ENCODE peak calls at places on chromosome 6, in four cellular contexts. One of them, this sample, is unnamed.

GRCh38 chr6:37492236-37493046 is 7.3 kb downstream of the CCDC167 start:
- DNase-seq in HepG2: no peak
- DNase-seq in GM12878: no peak
- DNase-seq in K562: no peak
- DNase-seq in this sample: no peak

GRCh38 chr6:84150680-84151079 is 76.8 kb downstream of the CEP162 start:
- DNase-seq in K562: no peak
- DNase-seq in HepG2: no peak
- DNase-seq in GM12878: no peak
- DNase-seq in this sample: no peak

GRCh38 chr6:114364295-114364694 is 21.5 kb upstream of the HS3ST5 start:
- DNase-seq in GM12878: no peak
- DNase-seq in K562: no peak
- DNase-seq in HepG2: peak
- DNase-seq in this sample: peak

GRCh38 chr6:132751306-132751705 is 6.4 kb downstream of the VNN2 start:
- DNase-seq in HepG2: no peak
- DNase-seq in GM12878: peak
- DNase-seq in K562: no peak
- DNase-seq in this sample: no peak

GRCh38 chr6:133983099-133983939 is 30.3 kb downstream of the TBPL1 start:
- DNase-seq in HepG2: peak
- DNase-seq in GM12878: no peak
- DNase-seq in K562: no peak
- DNase-seq in this sample: no peak

GRCh38 chr6:91240878-91241603 is 654.2 kb upstream of the MAP3K7 start:
- DNase-seq in HepG2: no peak
- DNase-seq in GM12878: no peak
- DNase-seq in K562: no peak
- DNase-seq in this sample: no peak

GRCh38 chr6:53066059-53066406 is 829 bp downstream of the FBXO9 start:
- DNase-seq in K562: peak
- DNase-seq in GM12878: no peak
- DNase-seq in HepG2: no peak
- DNase-seq in this sample: no peak

GRCh38 chr6:45479834-45480696 is 102.3 kb upstream of the SUPT3H start:
- DNase-seq in HepG2: no peak
- DNase-seq in K562: no peak
- DNase-seq in GM12878: no peak
- DNase-seq in this sample: no peak

GRCh38 chr6:129306826-129307225 is 403.2 kb downstream of the ARHGAP18 start:
- DNase-seq in HepG2: no peak
- DNase-seq in GM12878: no peak
- DNase-seq in K562: no peak
- DNase-seq in this sample: no peak

GRCh38 chr6:25777031-25777430 is 22.5 kb downstream of the SLC17A4 start:
- DNase-seq in GM12878: no peak
- DNase-seq in K562: no peak
- DNase-seq in HepG2: no peak
- DNase-seq in this sample: no peak

GRCh38 chr6:33949877-33950831 is 146.4 kb upstream of the MLN start:
- DNase-seq in HepG2: no peak
- DNase-seq in GM12878: no peak
- DNase-seq in K562: no peak
- DNase-seq in this sample: peak

GRCh38 chr6:37007340-37008043 is 2.0 kb downstream of the FGD2 start:
- DNase-seq in HepG2: no peak
- DNase-seq in GM12878: no peak
- DNase-seq in K562: no peak
- DNase-seq in this sample: no peak

GRCh38 chr6:118542184-118542952 is 5.7 kb upstream of the PLN start:
- DNase-seq in K562: no peak
- DNase-seq in HepG2: no peak
- DNase-seq in GM12878: no peak
- DNase-seq in this sample: no peak

GRCh38 chr6:63806573-63806913 is 170.9 kb downstream of the PHF3 start:
- DNase-seq in K562: no peak
- DNase-seq in HepG2: no peak
- DNase-seq in GM12878: no peak
- DNase-seq in this sample: no peak

GRCh38 chr6:115120394-115120793 is 777.6 kb upstream of the HS3ST5 start:
- DNase-seq in GM12878: no peak
- DNase-seq in HepG2: no peak
- DNase-seq in K562: no peak
- DNase-seq in this sample: no peak

GRCh38 chr6:136956590-136957573 is 34.8 kb downstream of the SLC35D3 start:
- DNase-seq in K562: no peak
- DNase-seq in GM12878: no peak
- DNase-seq in HepG2: no peak
- DNase-seq in this sample: peak

GRCh38 chr6:149903938-149904611 is 6.2 kb upstream of the RAET1E start:
- DNase-seq in HepG2: no peak
- DNase-seq in K562: no peak
- DNase-seq in GM12878: no peak
- DNase-seq in this sample: no peak

GRCh38 chr6:30325150-30325872 is 1.4 kb upstream of the TRIM39 start:
- DNase-seq in K562: no peak
- DNase-seq in HepG2: peak
- DNase-seq in GM12878: peak
- DNase-seq in this sample: peak

GRCh38 chr6:155317186-155317585 is 2.9 kb upstream of the TFB1M start:
- DNase-seq in K562: no peak
- DNase-seq in GM12878: no peak
- DNase-seq in HepG2: no peak
- DNase-seq in this sample: no peak

GRCh38 chr6:158869010-158869603 is 49.9 kb upstream of the EZR start:
- DNase-seq in K562: peak
- DNase-seq in HepG2: no peak
- DNase-seq in GM12878: peak
- DNase-seq in this sample: no peak

GRCh38 chr6:128882560-128882959 is 378 bp upstream of the LAMA2 start:
- DNase-seq in HepG2: no peak
- DNase-seq in GM12878: no peak
- DNase-seq in K562: no peak
- DNase-seq in this sample: no peak

GRCh38 chr6:18551228-18551627 is 164.1 kb downstream of the RNF144B start:
- DNase-seq in HepG2: no peak
- DNase-seq in K562: no peak
- DNase-seq in GM12878: no peak
- DNase-seq in this sample: no peak

GRCh38 chr6:43203029-43203717 is 21.2 kb downstream of the CUL9 start:
- DNase-seq in HepG2: no peak
- DNase-seq in GM12878: no peak
- DNase-seq in K562: no peak
- DNase-seq in this sample: no peak

GRCh38 chr6:67496191-67496590 is 1138.9 kb upstream of the ADGRB3 start:
- DNase-seq in K562: peak
- DNase-seq in HepG2: no peak
- DNase-seq in GM12878: no peak
- DNase-seq in this sample: no peak

GRCh38 chr6:76416821-76417605 is 344.6 kb upstream of the IMPG1 start:
- DNase-seq in GM12878: no peak
- DNase-seq in HepG2: no peak
- DNase-seq in K562: no peak
- DNase-seq in this sample: no peak

GRCh38 chr6:27604986-27605385 is 132.1 kb upstream of the ZNF184 start:
- DNase-seq in K562: peak
- DNase-seq in GM12878: no peak
- DNase-seq in HepG2: no peak
- DNase-seq in this sample: no peak

GRCh38 chr6:158818580-158819212 is 472 bp downstream of the EZR start:
- DNase-seq in HepG2: peak
- DNase-seq in K562: peak
- DNase-seq in GM12878: no peak
- DNase-seq in this sample: peak

GRCh38 chr6:10478187-10479040 is 42.7 kb upstream of the GCNT2 start:
- DNase-seq in HepG2: peak
- DNase-seq in K562: peak
- DNase-seq in GM12878: no peak
- DNase-seq in this sample: no peak
- TF ChIP-seq CREM in HepG2: no peak
- TF ChIP-seq CREM in K562: no peak
- TF ChIP-seq CREM in GM12878: no peak
- TF ChIP-seq CREM in this sample: no peak

DNA sequence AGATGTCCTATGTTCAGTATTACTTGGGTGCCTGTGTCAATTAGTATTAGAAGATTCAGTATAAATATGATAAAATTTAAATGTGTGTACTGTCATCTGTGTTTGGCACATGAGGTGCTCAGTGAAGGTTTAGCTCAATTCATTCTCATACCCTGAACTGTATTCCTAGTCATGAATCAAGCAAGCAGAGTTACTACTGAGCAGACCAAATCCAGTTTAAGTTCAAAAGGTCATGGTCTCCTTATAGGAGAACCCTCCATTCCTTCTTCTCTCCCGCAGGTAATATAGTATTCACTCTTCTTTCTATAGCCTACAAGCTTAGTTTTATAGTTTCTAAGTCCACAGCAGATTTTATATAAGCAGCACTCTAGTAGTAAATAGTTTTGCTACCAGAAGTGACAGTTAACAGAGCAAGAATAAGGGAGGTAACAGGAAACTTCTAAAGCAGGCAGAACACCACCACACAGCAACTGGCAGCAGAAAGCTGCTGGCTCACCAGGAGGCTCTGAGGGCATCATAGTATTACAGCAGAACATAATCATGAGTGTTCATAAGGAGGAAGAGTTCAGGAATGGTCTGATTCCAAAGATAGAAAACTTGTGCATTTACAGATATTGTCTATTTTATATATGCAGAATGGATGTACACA is 133.2 kb downstream of the SLC16A10 start:
- DNase-seq in K562: no peak
- DNase-seq in HepG2: no peak
- DNase-seq in GM12878: no peak
- DNase-seq in this sample: no peak
- TF ChIP-seq CREM in K562: no peak
- TF ChIP-seq CREM in HepG2: no peak
- TF ChIP-seq CREM in GM12878: no peak
- TF ChIP-seq CREM in this sample: no peak

GRCh38 chr6:12403946-12404647 is 113.9 kb downstream of the EDN1 start:
- DNase-seq in K562: no peak
- DNase-seq in HepG2: no peak
- DNase-seq in GM12878: no peak
- DNase-seq in this sample: no peak

GRCh38 chr6:12408752-12409151 is 118.6 kb downstream of the EDN1 start:
- DNase-seq in K562: no peak
- DNase-seq in GM12878: no peak
- DNase-seq in HepG2: no peak
- DNase-seq in this sample: no peak

GRCh38 chr6:12401200-12401599 is 111.0 kb downstream of the EDN1 start:
- DNase-seq in GM12878: no peak
- DNase-seq in HepG2: no peak
- DNase-seq in K562: no peak
- DNase-seq in this sample: no peak

GRCh38 chr6:12403201-12403826 is 113.2 kb downstream of the EDN1 start:
- DNase-seq in HepG2: no peak
- DNase-seq in K562: no peak
- DNase-seq in GM12878: no peak
- DNase-seq in this sample: no peak

GRCh38 chr6:12404651-12405050 is 114.5 kb downstream of the EDN1 start:
- DNase-seq in HepG2: no peak
- DNase-seq in K562: no peak
- DNase-seq in GM12878: no peak
- DNase-seq in this sample: no peak
- TF ChIP-seq CREM in HepG2: no peak
- TF ChIP-seq CREM in K562: no peak
- TF ChIP-seq CREM in GM12878: no peak
- TF ChIP-seq CREM in this sample: no peak

GRCh38 chr6:105607624-105608392 is 204.9 kb upstream of the PREP start:
- DNase-seq in GM12878: no peak
- DNase-seq in K562: no peak
- DNase-seq in HepG2: no peak
- DNase-seq in this sample: no peak
- TF ChIP-seq CREM in GM12878: no peak
- TF ChIP-seq CREM in K562: no peak
- TF ChIP-seq CREM in HepG2: no peak
- TF ChIP-seq CREM in this sample: no peak

DNA sequence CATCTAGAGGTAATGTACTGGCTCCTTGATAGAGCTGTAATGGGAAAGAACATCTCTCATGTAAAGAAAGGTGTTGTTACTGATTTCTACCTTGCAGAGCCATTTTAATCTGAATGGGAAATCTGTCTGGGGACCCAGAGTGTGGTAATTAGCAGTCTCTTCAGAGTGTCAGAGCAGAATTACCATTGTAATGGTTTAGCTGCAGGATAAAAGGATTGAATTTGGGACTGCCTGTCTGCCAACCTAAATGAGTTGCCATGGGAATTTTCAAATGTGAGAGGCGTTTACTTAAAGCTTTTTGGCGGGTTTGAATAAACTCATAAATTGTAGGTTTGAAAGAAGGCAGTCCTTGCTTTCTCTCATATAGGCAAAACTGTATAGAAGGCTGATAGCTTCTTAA is 128.8 kb downstream of the QKI start:
- DNase-seq in GM12878: no peak
- DNase-seq in HepG2: no peak
- DNase-seq in K562: no peak
- DNase-seq in this sample: no peak
- TF ChIP-seq CREM in GM12878: no peak
- TF ChIP-seq CREM in HepG2: no peak
- TF ChIP-seq CREM in K562: no peak
- TF ChIP-seq CREM in this sample: no peak

GRCh38 chr6:97654674-97655073 is 371.7 kb upstream of the MMS22L start:
- DNase-seq in HepG2: no peak
- DNase-seq in K562: no peak
- DNase-seq in GM12878: no peak
- DNase-seq in this sample: no peak

GRCh38 chr6:97653517-97653916 is 370.5 kb upstream of the MMS22L start:
- DNase-seq in GM12878: no peak
- DNase-seq in HepG2: no peak
- DNase-seq in K562: no peak
- DNase-seq in this sample: no peak

GRCh38 chr6:97658090-97658489 is 375.1 kb upstream of the MMS22L start:
- DNase-seq in K562: no peak
- DNase-seq in GM12878: no peak
- DNase-seq in HepG2: no peak
- DNase-seq in this sample: no peak

GRCh38 chr6:97656236-97656635 is 373.2 kb upstream of the MMS22L start:
- DNase-seq in GM12878: no peak
- DNase-seq in K562: no peak
- DNase-seq in HepG2: no peak
- DNase-seq in this sample: no peak

GRCh38 chr6:97656706-97657350 is 373.8 kb upstream of the MMS22L start:
- DNase-seq in GM12878: no peak
- DNase-seq in K562: no peak
- DNase-seq in HepG2: no peak
- DNase-seq in this sample: no peak
- TF ChIP-seq CREM in GM12878: no peak
- TF ChIP-seq CREM in K562: no peak
- TF ChIP-seq CREM in HepG2: no peak
- TF ChIP-seq CREM in this sample: no peak